ENCODE peak calls at places on chromosomes 4 and X, in ten cellular contexts. X is foreskin keratinocyte, G is H1, S is Peyer's patch, U is IMR-90, B is neural progenitor cell, A is HepG2, I is astrocyte, E is Panc1, R is endothelial cell of umbilical vein. Q is an unnamed sample.

GRCh38 chr4:100935090-100935489 is 412.2 kb downstream of the PPP3CA start:
- DNase-seq in X (no peak), G (no peak), S (no peak), U (peak), B (no peak), A (no peak), I (no peak), E (no peak), R (peak), Q (no peak)

GRCh38 chr4:11773798-11774197 is 345.1 kb upstream of the HS3ST1 start:
- DNase-seq in X (no peak), G (no peak), S (no peak), U (no peak), B (no peak), A (no peak), I (no peak), E (no peak), R (no peak), Q (no peak)

GRCh38 chr4:72817012-72817411 is 248.0 kb upstream of the ADAMTS3 start:
- DNase-seq in X (no peak), G (no peak), S (no peak), U (no peak), B (no peak), A (no peak), I (peak), E (no peak), R (no peak), Q (no peak)

GRCh38 chrX:107894038-107894437 is 68.4 kb downstream of the MID2 start:
- DNase-seq in X (no peak), G (no peak), S (no peak), U (peak), B (peak), A (peak), I (peak), E (peak), R (peak), Q (no peak)

GRCh38 chr4:107838138-107838618 is 13.4 kb downstream of the SGMS2 start:
- DNase-seq in X (no peak), G (no peak), S (no peak), U (peak), B (no peak), A (no peak), I (no peak), E (no peak), R (no peak), Q (no peak)

GRCh38 chrX:10612215-10612614 is 8.2 kb downstream of the MID1 start:
- DNase-seq in X (no peak), G (no peak), S (no peak), U (peak), B (no peak), A (no peak), I (peak), E (no peak), R (peak), Q (no peak)

GRCh38 chr4:174537634-174538033 is 15.3 kb upstream of the HPGD start:
- DNase-seq in X (no peak), G (no peak), S (no peak), U (no peak), B (no peak), A (no peak), I (no peak), E (no peak), R (no peak), Q (no peak)

GRCh38 chrX:107619836-107620235 is 8.5 kb upstream of the PRPS1 start:
- DNase-seq in X (no peak), G (no peak), S (no peak), U (peak), B (no peak), A (peak), I (no peak), E (no peak), R (no peak), Q (no peak)

GRCh38 chr4:120819816-120820437 is 102.6 kb downstream of the PRDM5 start:
- DNase-seq in X (no peak), G (no peak), S (no peak), U (no peak), B (no peak), A (no peak), I (no peak), E (no peak), R (no peak), Q (no peak)

GRCh38 chrX:70360366-70360765 is 62.7 kb upstream of the GDPD2 start:
- DNase-seq in X (no peak), G (no peak), S (no peak), U (no peak), B (no peak), A (no peak), I (no peak), E (no peak), R (no peak), Q (no peak)

GRCh38 chrX:87896057-87896456 is 378.5 kb downstream of the KLHL4 start:
- DNase-seq in X (no peak), G (no peak), S (no peak), U (no peak), B (no peak), A (no peak), I (no peak), E (no peak), R (no peak), Q (no peak)

GRCh38 chr4:127622923-127623754 is 9.6 kb upstream of the INTU start:
- DNase-seq in X (no peak), G (no peak), S (peak), U (peak), B (peak), A (peak), I (peak), E (no peak), R (peak), Q (peak)

GRCh38 chr4:37889849-37890500 is 909 bp upstream of the TBC1D1 start:
- DNase-seq in X (no peak), G (no peak), S (no peak), U (peak), B (peak), A (no peak), I (no peak), E (no peak), R (no peak), Q (no peak)

GRCh38 chr4:1579834-1580686 is 104.1 kb downstream of the FAM53A start:
- DNase-seq in X (peak), G (no peak), S (peak), U (no peak), B (peak), A (peak), I (peak), E (peak), R (peak), Q (peak)
- H3K27ac ChIP-seq in X (no peak), G (no peak), S (peak), U (peak), B (no peak), A (no peak), I (no peak), E (peak), R (no peak), Q (peak)

GRCh38 chrX:97692575-97692974 is 808.9 kb downstream of the RPA4 start:
- DNase-seq in X (no peak), G (no peak), S (no peak), U (no peak), B (no peak), A (no peak), I (no peak), E (no peak), R (peak), Q (no peak)
- TF ChIP-seq CTCF in X (peak), G (no peak), S (no peak), U (peak), B (peak), A (no peak), I (no peak), E (no peak), R (no peak), Q (no peak)

GRCh38 chrX:132488819-132489255 is at the start of gene MBNL3:
- DNase-seq in X (peak), G (no peak), S (no peak), U (peak), B (peak), A (peak), I (peak), E (no peak), R (peak), Q (peak)

GRCh38 chrX:132491191-132491590 is 2.4 kb upstream of the MBNL3 start:
- DNase-seq in X (no peak), G (no peak), S (no peak), U (no peak), B (no peak), A (peak), I (no peak), E (no peak), R (no peak), Q (no peak)

GRCh38 chrX:132488092-132488749 is 617 bp downstream of the MBNL3 start:
- DNase-seq in X (no peak), G (no peak), S (no peak), U (peak), B (no peak), A (no peak), I (peak), E (no peak), R (peak), Q (no peak)

GRCh38 chrX:132489256-132490085 is 633 bp upstream of the MBNL3 start:
- DNase-seq in X (peak), G (no peak), S (peak), U (peak), B (peak), A (no peak), I (peak), E (no peak), R (peak), Q (peak)

DNA sequence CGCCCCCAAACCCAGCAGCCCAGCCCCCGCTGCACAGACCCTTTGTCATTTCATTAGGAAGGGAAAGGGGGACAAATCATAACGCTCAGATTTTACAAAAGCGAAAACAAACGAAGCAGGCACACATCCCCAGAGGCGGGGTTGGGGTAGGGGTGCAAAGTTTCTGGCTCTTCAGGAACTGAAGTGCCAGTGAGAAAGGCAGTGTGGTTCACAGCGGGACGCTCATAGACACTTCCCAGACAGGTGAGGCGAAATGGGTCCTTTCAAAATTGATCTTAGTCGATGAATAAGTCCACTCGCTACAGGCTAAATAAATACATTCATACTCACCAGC is 1.2 kb upstream of the MBNL3 start:
- DNase-seq in X (no peak), G (no peak), S (no peak), U (no peak), B (peak), A (peak), I (no peak), E (no peak), R (no peak), Q (no peak)
- H3K27ac ChIP-seq in X (peak), G (no peak), S (peak), U (no peak), B (no peak), A (peak), I (no peak), E (no peak), R (no peak), Q (peak)

DNA sequence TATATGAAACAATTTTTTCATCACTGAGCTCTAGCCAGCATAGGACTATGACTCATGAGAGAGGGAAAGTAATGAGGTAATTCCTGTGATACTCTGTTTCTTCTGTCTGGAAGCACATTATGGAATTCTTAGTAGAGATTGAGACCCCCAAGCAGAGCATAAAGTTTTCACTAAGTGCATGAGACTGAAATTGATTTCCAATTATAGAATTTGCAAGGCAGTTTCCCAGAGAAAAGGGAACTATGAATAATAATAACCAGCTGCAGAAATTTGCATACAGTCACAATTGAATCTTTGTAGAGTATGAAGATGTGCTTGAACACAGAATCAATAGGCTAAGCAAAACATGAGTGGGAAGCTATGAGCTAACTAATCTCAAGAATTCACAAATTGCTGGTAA is 779.2 kb downstream of the ARAP2 start:
- DNase-seq in X (no peak), G (no peak), S (no peak), U (no peak), B (no peak), A (no peak), I (no peak), E (no peak), R (no peak), Q (no peak)
- TF ChIP-seq CTCF in X (no peak), G (no peak), S (no peak), U (no peak), B (no peak), A (no peak), I (no peak), E (no peak), R (no peak), Q (no peak)

DNA sequence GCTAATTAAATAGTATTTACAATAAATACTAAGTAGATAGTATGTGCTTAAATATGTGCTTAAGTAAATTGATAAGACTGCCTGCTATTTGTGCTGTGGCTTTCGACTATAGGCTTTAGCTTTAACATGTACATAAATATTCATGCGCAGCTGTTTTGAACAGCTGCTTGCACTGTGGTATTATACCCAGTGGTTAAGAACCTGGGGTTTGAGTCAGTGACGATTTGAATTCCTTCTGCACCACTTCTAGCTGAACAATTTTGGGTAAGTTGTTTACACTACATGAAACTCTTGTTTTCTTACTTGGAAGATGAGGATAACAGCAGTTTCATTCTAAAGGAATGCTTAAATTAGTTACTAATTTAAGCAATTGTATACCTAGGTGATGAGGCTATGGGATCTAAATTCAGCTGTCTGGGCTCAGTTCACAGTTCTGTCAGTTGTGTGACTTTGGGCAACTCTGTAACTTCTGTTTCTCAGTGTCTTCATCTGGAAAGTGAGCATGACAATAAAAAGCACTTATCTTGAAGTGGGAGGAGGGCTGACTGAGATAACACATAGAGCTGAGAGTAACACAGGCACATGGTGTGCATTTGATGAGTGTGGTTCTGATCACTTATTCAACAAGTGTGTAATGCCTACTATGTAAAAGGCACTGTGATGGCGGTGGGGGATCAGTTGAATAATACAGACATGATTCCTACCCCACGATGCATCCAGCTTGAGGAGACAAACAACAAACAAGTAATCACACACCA is 37.0 kb downstream of the HPGDS start:
- DNase-seq in X (no peak), G (no peak), S (no peak), U (peak), B (no peak), A (no peak), I (no peak), E (no peak), R (no peak), Q (no peak)
- H3K27ac ChIP-seq in X (no peak), G (no peak), S (no peak), U (no peak), B (no peak), A (no peak), I (no peak), E (no peak), R (no peak), Q (no peak)

GRCh38 chrX:40542972-40543371 is 37.8 kb upstream of the ATP6AP2 start:
- DNase-seq in X (no peak), G (no peak), S (no peak), U (no peak), B (no peak), A (no peak), I (no peak), E (no peak), R (no peak), Q (no peak)

GRCh38 chrX:40538391-40538790 is 42.4 kb upstream of the ATP6AP2 start:
- DNase-seq in X (no peak), G (no peak), S (no peak), U (no peak), B (no peak), A (no peak), I (no peak), E (no peak), R (no peak), Q (no peak)

GRCh38 chrX:40537310-40537709 is 43.5 kb upstream of the ATP6AP2 start:
- DNase-seq in X (no peak), G (no peak), S (no peak), U (no peak), B (no peak), A (no peak), I (no peak), E (no peak), R (no peak), Q (no peak)

GRCh38 chrX:40542208-40542607 is 38.6 kb upstream of the ATP6AP2 start:
- DNase-seq in X (no peak), G (no peak), S (no peak), U (no peak), B (no peak), A (no peak), I (no peak), E (no peak), R (no peak), Q (no peak)

GRCh38 chrX:40539214-40540142 is 41.3 kb upstream of the ATP6AP2 start:
- DNase-seq in X (no peak), G (no peak), S (no peak), U (peak), B (peak), A (no peak), I (peak), E (no peak), R (no peak), Q (peak)
- TF ChIP-seq CTCF in X (peak), G (peak), S (peak), U (no peak), B (peak), A (peak), I (no peak), E (peak), R (no peak), Q (no peak)

DNA sequence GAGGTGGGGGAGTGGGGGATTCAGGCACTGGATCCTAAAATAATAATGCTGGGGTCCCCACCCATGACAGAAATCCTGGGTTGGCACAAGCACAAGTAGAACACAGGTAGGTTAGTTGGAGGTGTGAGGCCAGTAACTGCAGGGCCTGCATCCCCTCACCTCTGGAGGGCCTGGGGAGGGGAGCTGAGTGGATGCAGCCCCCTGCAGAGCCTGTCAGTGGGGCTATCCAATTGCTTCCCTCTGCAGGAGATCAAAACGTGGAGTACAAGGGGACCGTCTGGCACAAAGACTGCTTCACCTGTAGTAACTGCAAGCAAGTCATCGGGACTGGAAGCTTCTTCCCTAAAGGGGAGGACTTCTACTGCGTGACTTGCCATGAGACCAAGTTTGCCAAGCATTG is 43.7 kb downstream of the MAP7D3 start:
- DNase-seq in X (no peak), G (no peak), S (no peak), U (no peak), B (no peak), A (no peak), I (no peak), E (no peak), R (no peak), Q (no peak)
- H3K27ac ChIP-seq in X (no peak), G (no peak), S (peak), U (no peak), B (no peak), A (no peak), I (no peak), E (no peak), R (no peak), Q (no peak)

GRCh38 chr4:163672751-163673150 is 178.3 kb downstream of the TMA16 start:
- DNase-seq in X (no peak), G (no peak), S (no peak), U (no peak), B (no peak), A (no peak), I (no peak), E (no peak), R (no peak), Q (no peak)
- TF ChIP-seq CTCF in X (no peak), G (peak), S (no peak), U (no peak), B (no peak), A (no peak), I (no peak), E (no peak), R (no peak), Q (no peak)